ENCODE peak calls at places on chromosomes 12 and 14, in seven cellular contexts. R, W, O, J, Z, I and N are unnamed samples.
A peak's percentile ranks its signal among the peaks of the same experiment; 100 is the strongest.

GRCh38 chr12:26668847-26669246 is 164.1 kb downstream of the ITPR2 start:
- DNase-seq in R (no peak), W (no peak), O (no peak), J (no peak), Z (no peak), I (no peak), N (no peak)

GRCh38 chr14:99231850-99232401 is 40.1 kb downstream of the BCL11B start:
- DNase-seq in R (peak; percentile 82), W (no peak), O (no peak), J (peak; percentile 43), Z (no peak), I (no peak), N (peak; percentile 66)

GRCh38 chr12:55220725-55221124 is at the start of gene OR10A7:
- DNase-seq in R (no peak), W (no peak), O (no peak), J (no peak), Z (no peak), I (no peak), N (no peak)

GRCh38 chr12:55745361-55746146 is 2.6 kb downstream of the GDF11 start:
- DNase-seq in R (peak; percentile 70), W (no peak), O (no peak), J (no peak), Z (peak; percentile 60), I (peak; percentile 57), N (peak; percentile 74)

GRCh38 chr14:41605550-41606248 is 977 bp upstream of the LRFN5 start:
- DNase-seq in R (peak; percentile 56), W (no peak), O (no peak), J (no peak), Z (no peak), I (peak; percentile 16), N (peak; percentile 63)

GRCh38 chr12:42643881-42644579 is 54.5 kb upstream of the PRICKLE1 start:
- DNase-seq in R (no peak), W (no peak), O (no peak), J (no peak), Z (no peak), I (no peak), N (no peak)

GRCh38 chr12:77751939-77752338 is 78.8 kb upstream of the NAV3 start:
- DNase-seq in R (no peak), W (no peak), O (no peak), J (no peak), Z (no peak), I (no peak), N (no peak)

GRCh38 chr12:14554281-14555008 is 13.2 kb downstream of the PLBD1 start:
- DNase-seq in R (peak; percentile 78), W (peak; percentile 91), O (no peak), J (no peak), Z (peak; percentile 42), I (peak; percentile 36), N (peak; percentile 57)

GRCh38 chr12:58502857-58503256 is 417.4 kb downstream of the LRIG3 start:
- DNase-seq in R (peak; percentile 67), W (no peak), O (no peak), J (no peak), Z (no peak), I (no peak), N (peak; percentile 53)

GRCh38 chr12:74530676-74531075 is 7.0 kb upstream of the ATXN7L3B start:
- DNase-seq in R (no peak), W (no peak), O (no peak), J (no peak), Z (no peak), I (no peak), N (no peak)

GRCh38 chr12:75724913-75725312 is 213.5 kb upstream of the KRR1 start:
- DNase-seq in R (peak; percentile 50), W (no peak), O (peak; percentile 77), J (no peak), Z (no peak), I (peak; percentile 28), N (peak; percentile 54)

GRCh38 chr12:121989951-121990647 is 31.6 kb upstream of the BCL7A start:
- DNase-seq in R (no peak), W (no peak), O (no peak), J (no peak), Z (no peak), I (no peak), N (no peak)

GRCh38 chr14:61177279-61178225 is 103.6 kb downstream of the TMEM30B start:
- DNase-seq in R (no peak), W (no peak), O (no peak), J (no peak), Z (no peak), I (no peak), N (no peak)

GRCh38 chr12:19978193-19978592 is 390.1 kb upstream of the PDE3A start:
- DNase-seq in R (peak; percentile 28), W (no peak), O (peak; percentile 84), J (no peak), Z (no peak), I (no peak), N (no peak)

GRCh38 chr14:103735439-103735814 is 19.8 kb downstream of the ZFYVE21 start:
- DNase-seq in R (no peak), W (peak; percentile 49), O (no peak), J (no peak), Z (no peak), I (no peak), N (no peak)

GRCh38 chr14:58281969-58282368 is 16.4 kb upstream of the ARID4A start:
- DNase-seq in R (no peak), W (no peak), O (no peak), J (no peak), Z (no peak), I (no peak), N (no peak)

GRCh38 chr14:95265106-95266094 is 54.3 kb downstream of the CLMN start:
- DNase-seq in R (peak; percentile 87), W (no peak), O (peak; percentile 59), J (no peak), Z (no peak), I (peak; percentile 31), N (peak; percentile 92)

GRCh38 chr12:62191747-62192485 is 68.3 kb upstream of the USP15 start:
- DNase-seq in R (peak; percentile 34), W (peak; percentile 65), O (no peak), J (no peak), Z (peak; percentile 19), I (no peak), N (no peak)

GRCh38 chr14:30243805-30244204 is 315.2 kb upstream of the G2E3 start:
- DNase-seq in R (no peak), W (no peak), O (peak; percentile 20), J (no peak), Z (no peak), I (no peak), N (no peak)

GRCh38 chr14:30417121-30417520 is 141.8 kb upstream of the G2E3 start:
- DNase-seq in R (no peak), W (no peak), O (no peak), J (no peak), Z (no peak), I (no peak), N (no peak)

GRCh38 chr14:52355016-52355430 is 40.9 kb downstream of the PTGER2 start:
- DNase-seq in R (peak; percentile 33), W (no peak), O (peak; percentile 85), J (no peak), Z (no peak), I (no peak), N (no peak)

GRCh38 chr14:78253986-78254385 is 83.8 kb downstream of the NRXN3 start:
- DNase-seq in R (no peak), W (no peak), O (no peak), J (no peak), Z (no peak), I (no peak), N (no peak)

GRCh38 chr12:16482726-16483125 is 123.2 kb downstream of the LMO3 start:
- DNase-seq in R (no peak), W (no peak), O (no peak), J (no peak), Z (no peak), I (no peak), N (no peak)

GRCh38 chr12:93664573-93665138 is 12.5 kb upstream of the CRADD start:
- DNase-seq in R (no peak), W (no peak), O (no peak), J (no peak), Z (no peak), I (no peak), N (no peak)

GRCh38 chr12:8697476-8698131 is at the start of gene RIMKLB:
- DNase-seq in R (peak; percentile 95), W (peak; percentile 88), O (no peak), J (peak; percentile 72), Z (peak; percentile 89), I (peak; percentile 90), N (peak; percentile 87)

GRCh38 chr12:32644455-32644854 is 34.6 kb upstream of the DNM1L start:
- DNase-seq in R (no peak), W (no peak), O (no peak), J (no peak), Z (no peak), I (no peak), N (no peak)

GRCh38 chr12:54603872-54604271 is 15.4 kb upstream of the PPP1R1A start:
- DNase-seq in R (no peak), W (no peak), O (no peak), J (no peak), Z (no peak), I (no peak), N (no peak)

GRCh38 chr12:40248034-40248433 is 23.2 kb downstream of the LRRK2 start:
- DNase-seq in R (no peak), W (no peak), O (no peak), J (no peak), Z (no peak), I (no peak), N (no peak)
- H3K27ac ChIP-seq in R (no peak overlapping the region), W (no peak overlapping the region), O (no peak overlapping the region), J (no peak overlapping the region), Z (no peak overlapping the region), I (no peak overlapping the region), N (no peak overlapping the region)

DNA sequence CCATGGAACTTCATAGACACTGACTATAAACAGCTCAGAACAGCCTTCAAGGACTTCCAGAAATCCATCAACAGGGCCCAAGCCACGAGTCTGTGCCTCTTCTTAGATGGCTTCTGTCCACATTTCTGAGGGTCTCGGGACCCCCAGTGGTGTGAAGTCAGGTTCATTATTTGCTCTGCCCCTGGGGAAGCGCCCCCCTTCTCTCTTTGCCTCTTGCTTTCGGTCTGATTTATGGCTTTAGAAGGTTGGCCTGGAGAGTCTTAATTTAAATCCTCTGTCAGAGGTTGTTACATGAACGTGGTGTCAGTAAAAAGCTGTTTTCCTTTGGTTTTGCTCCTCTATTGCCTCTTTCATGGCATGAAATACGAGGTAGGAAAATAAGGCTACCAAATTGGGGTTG is 129.2 kb downstream of the SMOC1 start:
- DNase-seq in R (no peak), W (no peak), O (no peak), J (no peak), Z (no peak), I (no peak), N (no peak)
- H3K27ac ChIP-seq in R (no peak overlapping the region), W (no peak overlapping the region), O (no peak overlapping the region), J (no peak overlapping the region), Z (no peak overlapping the region), I (peak overlapping the region; percentile 66), N (no peak overlapping the region)

DNA sequence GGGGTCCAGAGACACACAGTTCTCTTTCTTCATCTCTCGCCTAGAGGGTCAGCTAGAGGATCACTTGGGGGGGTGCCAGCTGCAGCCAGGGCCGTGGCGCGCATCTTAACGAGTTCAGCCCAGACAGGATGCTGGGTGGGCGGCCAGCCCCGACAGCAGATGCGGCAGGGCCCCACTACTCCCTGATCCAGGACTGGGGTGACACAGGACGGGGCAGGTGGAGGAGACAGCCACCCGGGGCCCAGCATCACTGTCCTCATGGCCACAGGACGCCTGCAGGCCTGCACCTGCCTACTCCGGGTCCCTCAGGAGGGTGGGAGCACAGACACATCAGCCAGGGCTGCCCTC is 12.8 kb downstream of the AKT1 start:
- DNase-seq in R (no peak), W (no peak), O (no peak), J (no peak), Z (no peak), I (no peak), N (no peak)
- H3K27ac ChIP-seq in R (no peak overlapping the region), W (no peak overlapping the region), O (no peak overlapping the region), J (no peak overlapping the region), Z (no peak overlapping the region), I (no peak overlapping the region), N (no peak overlapping the region)

GRCh38 chr12:72057330-72057911 is 118.8 kb downstream of the TPH2 start:
- DNase-seq in R (peak; percentile 27), W (no peak), O (no peak), J (no peak), Z (no peak), I (no peak), N (no peak)
- H3K27ac ChIP-seq in R (no peak overlapping the region), W (no peak overlapping the region), O (no peak overlapping the region), J (no peak overlapping the region), Z (no peak overlapping the region), I (no peak overlapping the region), N (no peak overlapping the region)